ENCODE peak calls at places on chromosome 15, in nine cellular contexts. W is H54, A is A549, L is right lobe of liver, V is K562, G is heart left ventricle, B is erythroblast, E is thyroid gland, J is esophagus squamous epithelium. M is an unnamed sample.

GRCh38 chr15:77012868-77013267 is 17.9 kb downstream of the PSTPIP1 start:
- DNase-seq in L (no peak), A (no peak), G (no peak), B (no peak), W (no peak), E (no peak), V (no peak), J (no peak), M (no peak)

GRCh38 chr15:62850318-62850717 is 192.2 kb upstream of the TPM1 start:
- DNase-seq in E (peak), W (no peak), G (no peak), V (no peak), B (no peak), J (no peak), L (peak), A (no peak), M (no peak)

GRCh38 chr15:51866751-51867150 is 37.3 kb downstream of the TMOD3 start:
- DNase-seq in L (no peak), B (no peak), A (peak), W (no peak), V (no peak), E (no peak), G (no peak), J (no peak), M (no peak)

GRCh38 chr15:85339976-85340665 is 40.3 kb upstream of the AKAP13 start:
- DNase-seq in G (no peak), B (no peak), E (no peak), W (no peak), J (no peak), L (no peak), V (no peak), A (no peak), M (no peak)

GRCh38 chr15:62603757-62604156 is 438.7 kb upstream of the C2CD4B start:
- DNase-seq in B (no peak), E (no peak), W (no peak), V (no peak), L (no peak), A (peak), J (no peak), G (no peak), M (no peak)

GRCh38 chr15:96889734-96890480 is 559.4 kb downstream of the NR2F2 start:
- DNase-seq in V (no peak), B (no peak), J (no peak), G (no peak), L (no peak), E (no peak), W (no peak), A (no peak), M (no peak)

GRCh38 chr15:61501815-61502214 is 272.7 kb upstream of the RORA start:
- DNase-seq in J (no peak), V (no peak), G (no peak), E (no peak), B (no peak), L (no peak), W (no peak), A (no peak), M (peak)

GRCh38 chr15:67063689-67064606 is 1.5 kb upstream of the SMAD3 start:
- DNase-seq in E (peak), B (peak), V (peak), A (peak), W (no peak), G (peak), J (no peak), L (peak), M (no peak)

GRCh38 chr15:57792729-57793449 is 86.4 kb downstream of the POLR2M start:
- DNase-seq in J (no peak), E (no peak), W (no peak), L (no peak), V (no peak), B (no peak), A (no peak), G (no peak), M (no peak)

GRCh38 chr15:78034495-78035191 is 42.9 kb downstream of the TBC1D2B start:
- DNase-seq in V (peak), L (peak), A (no peak), E (peak), W (no peak), J (no peak), B (peak), G (no peak), M (no peak)

GRCh38 chr15:62942411-62942810 is 100.1 kb upstream of the TPM1 start:
- DNase-seq in V (no peak), E (no peak), W (no peak), G (no peak), B (no peak), L (no peak), A (no peak), J (no peak), M (no peak)

GRCh38 chr15:85329561-85330421 is 50.6 kb upstream of the AKAP13 start:
- DNase-seq in E (peak), A (peak), W (no peak), V (no peak), G (no peak), L (no peak), B (no peak), J (no peak), M (peak)

GRCh38 chr15:51398676-51399075 is 57.2 kb downstream of the GLDN start:
- DNase-seq in V (no peak), E (no peak), B (no peak), W (no peak), A (no peak), J (no peak), L (no peak), G (no peak), M (no peak)

GRCh38 chr15:78904599-78905358 is 32.1 kb downstream of the MORF4L1 start:
- DNase-seq in A (no peak), L (no peak), B (no peak), J (no peak), V (no peak), E (no peak), W (no peak), G (no peak), M (no peak)

GRCh38 chr15:85030301-85031049 is 48.8 kb downstream of the PDE8A start:
- DNase-seq in J (no peak), G (no peak), E (no peak), A (no peak), L (no peak), V (no peak), B (no peak), W (peak), M (no peak)

GRCh38 chr15:57411945-57412768 is 35.9 kb downstream of the CGNL1 start:
- DNase-seq in E (no peak), A (peak), G (peak), B (no peak), J (no peak), W (no peak), L (no peak), V (no peak), M (no peak)

GRCh38 chr15:30974112-30974511 is 17.3 kb downstream of the MTMR10 start:
- DNase-seq in A (no peak), V (no peak), J (no peak), E (no peak), B (no peak), L (no peak), G (no peak), W (no peak), M (no peak)

GRCh38 chr15:22979069-22979698 is 984 bp downstream of the CYFIP1 start:
- DNase-seq in V (peak), G (peak), J (no peak), B (peak), E (peak), L (peak), A (peak), W (peak), M (no peak)

GRCh38 chr15:62190257-62190656 is 25.2 kb upstream of the C2CD4B start:
- DNase-seq in B (no peak), W (no peak), V (no peak), J (no peak), L (no peak), G (no peak), E (no peak), A (no peak), M (no peak)

GRCh38 chr15:38714309-38715072 is 149.9 kb upstream of the RASGRP1 start:
- DNase-seq in V (no peak), W (peak), A (no peak), J (no peak), G (no peak), B (no peak), L (no peak), E (no peak), M (no peak)

GRCh38 chr15:92184142-92184541 is 209.5 kb upstream of the ST8SIA2 start:
- DNase-seq in G (no peak), J (no peak), A (no peak), V (no peak), W (no peak), B (no peak), L (no peak), E (no peak), M (no peak)

GRCh38 chr15:38941399-38941953 is 376.9 kb upstream of the RASGRP1 start:
- DNase-seq in E (no peak), A (no peak), V (no peak), W (no peak), G (no peak), B (no peak), J (no peak), L (no peak), M (no peak)

GRCh38 chr15:52670087-52670486 is 9.1 kb downstream of the ATOSA start:
- DNase-seq in W (no peak), G (no peak), V (no peak), L (no peak), E (no peak), J (no peak), A (no peak), B (no peak), M (no peak)

GRCh38 chr15:23372284-23372683 is 17.7 kb downstream of the GOLGA8S start:
- DNase-seq in G (no peak), A (no peak), V (peak), W (peak), E (no peak), L (no peak), J (no peak), B (no peak), M (no peak)

GRCh38 chr15:73560501-73561117 is 72.6 kb downstream of the NPTN start:
- DNase-seq in B (peak), G (no peak), A (peak), L (no peak), E (no peak), V (peak), W (no peak), J (no peak), M (no peak)

GRCh38 chr15:71651750-71652186 is 158.6 kb upstream of the NR2E3 start:
- DNase-seq in G (no peak), E (peak), A (peak), B (peak), W (peak), L (peak), V (peak), J (no peak), M (peak)

GRCh38 chr15:56365075-56365711 is at the start of gene TEX9:
- DNase-seq in W (peak), L (peak), E (peak), A (peak), G (peak), J (peak), B (peak), V (peak), M (no peak)
- TF ChIP-seq POLR2A in W (peak), L (peak), E (no peak), A (peak), G (no peak), J (no peak), B (peak), V (peak), M (no peak)

DNA sequence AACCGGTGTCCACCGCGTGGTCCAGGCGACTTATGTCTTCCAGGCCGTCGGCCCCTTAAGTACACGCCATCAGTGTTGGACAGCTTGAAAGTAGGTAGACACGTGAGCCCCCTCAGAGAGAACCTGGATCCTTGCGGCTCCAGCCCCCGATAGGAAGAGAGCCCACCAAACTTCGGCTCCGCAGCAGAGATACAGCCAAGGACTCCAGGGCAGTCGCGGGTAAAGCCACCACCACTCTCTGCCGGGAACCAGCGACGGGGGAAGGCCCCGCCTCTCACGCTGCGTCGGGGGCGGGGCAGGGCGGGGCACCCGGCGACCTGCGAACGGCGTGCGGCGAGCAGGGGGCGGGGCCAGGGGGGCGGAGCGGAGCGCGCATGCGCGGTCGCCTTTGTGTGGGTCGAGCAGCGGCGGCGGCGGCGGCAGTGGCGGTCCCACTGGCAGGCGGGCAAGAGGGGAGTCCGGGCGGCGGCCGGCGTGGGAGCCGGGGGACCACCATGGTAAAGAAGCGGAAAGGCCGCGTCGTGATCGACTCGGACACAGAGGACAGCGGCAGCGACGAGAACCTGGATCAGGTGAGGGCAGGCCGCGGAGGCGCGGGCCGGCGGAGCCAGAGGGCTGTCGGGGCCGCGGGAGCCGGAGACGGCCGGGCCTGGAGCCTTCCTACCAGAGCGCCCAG is at the start of gene RTF1:
- DNase-seq in W (peak), J (peak), E (peak), A (peak), V (peak), B (peak), L (peak), G (peak), M (peak)
- TF ChIP-seq POLR2A in W (peak), J (no peak), E (peak), A (peak), V (peak), B (peak), L (peak), G (no peak), M (peak)

GRCh38 chr15:40871749-40872617 is 2.1 kb downstream of the RHOV start:
- DNase-seq in E (peak), A (no peak), B (no peak), L (no peak), W (no peak), G (no peak), V (no peak), J (no peak), M (no peak)

GRCh38 chr15:40872791-40873526 is 1.1 kb downstream of the RHOV start:
- DNase-seq in J (no peak), A (no peak), B (no peak), E (peak), V (no peak), W (no peak), G (no peak), L (no peak), M (no peak)

GRCh38 chr15:40870716-40871115 is 3.3 kb downstream of the RHOV start:
- DNase-seq in W (no peak), L (no peak), G (no peak), E (no peak), B (no peak), V (no peak), J (no peak), A (no peak), M (no peak)

GRCh38 chr15:40875996-40876740 is 2.1 kb upstream of the RHOV start:
- DNase-seq in A (no peak), L (no peak), G (no peak), E (no peak), W (no peak), J (no peak), B (no peak), V (no peak), M (no peak)

GRCh38 chr15:40873625-40874561 is at the start of gene RHOV:
- DNase-seq in B (peak), L (peak), G (peak), A (peak), W (peak), E (peak), J (no peak), V (peak), M (no peak)
- TF ChIP-seq POLR2A in B (no peak), L (no peak), G (no peak), A (peak), W (peak), E (no peak), J (peak), V (no peak), M (no peak)

GRCh38 chr15:48596415-48596814 is 49.1 kb downstream of the FBN1 start:
- DNase-seq in J (no peak), G (no peak), E (no peak), B (no peak), L (no peak), V (no peak), W (no peak), A (no peak), M (no peak)

GRCh38 chr15:48592221-48592731 is 53.2 kb downstream of the FBN1 start:
- DNase-seq in G (no peak), V (peak), A (peak), E (no peak), B (peak), W (no peak), L (no peak), J (no peak), M (no peak)

GRCh38 chr15:48596841-48597240 is 48.7 kb downstream of the FBN1 start:
- DNase-seq in W (no peak), J (no peak), A (no peak), E (peak), G (no peak), B (no peak), L (no peak), V (no peak), M (no peak)

GRCh38 chr15:48592929-48593328 is 52.6 kb downstream of the FBN1 start:
- DNase-seq in W (no peak), E (no peak), G (no peak), V (no peak), B (no peak), J (no peak), L (no peak), A (no peak), M (no peak)

DNA sequence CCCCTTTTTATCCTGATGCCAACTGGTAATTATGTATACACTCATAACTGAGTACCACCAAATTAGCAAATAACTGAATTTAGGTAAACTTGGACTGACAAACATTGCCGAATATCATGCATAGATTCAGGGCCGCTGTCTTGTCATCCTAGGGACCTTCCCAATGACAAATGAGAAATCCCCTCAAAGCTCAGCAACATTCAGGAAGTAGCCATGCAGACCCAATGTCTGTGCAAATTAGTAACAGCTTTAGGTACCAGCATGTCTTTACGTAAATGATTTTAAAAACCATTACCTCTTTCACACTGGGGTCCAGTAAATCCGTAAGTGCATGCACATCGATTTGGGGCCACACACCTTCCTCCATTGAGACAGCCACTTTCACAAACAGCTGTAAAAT is 49.5 kb downstream of the FBN1 start:
- DNase-seq in W (no peak), E (no peak), L (no peak), G (no peak), J (no peak), B (no peak), V (no peak), A (no peak), M (no peak)
- TF ChIP-seq POLR2A in W (no peak), E (no peak), L (no peak), G (no peak), J (no peak), B (no peak), V (no peak), A (no peak), M (no peak)

GRCh38 chr15:49331951-49332350 is 91.1 kb upstream of the FGF7 start:
- DNase-seq in A (no peak), V (no peak), J (no peak), W (no peak), G (no peak), B (no peak), E (no peak), L (no peak), M (no peak)
- TF ChIP-seq POLR2A in A (no peak), V (peak), J (no peak), W (no peak), G (no peak), B (no peak), E (no peak), L (no peak), M (no peak)

GRCh38 chr15:64917211-64917610 is 5.5 kb downstream of the ANKDD1A start:
- DNase-seq in L (no peak), J (no peak), A (no peak), G (no peak), E (no peak), B (no peak), V (no peak), W (no peak), M (no peak)
- TF ChIP-seq POLR2A in L (no peak), J (no peak), A (no peak), G (no peak), E (no peak), B (no peak), V (no peak), W (no peak), M (no peak)

GRCh38 chr15:43105778-43106485 is at the start of gene UBR1:
- DNase-seq in J (peak), A (peak), G (peak), V (peak), E (peak), B (peak), W (peak), L (peak), M (peak)
- TF ChIP-seq POLR2A in J (peak), A (peak), G (no peak), V (peak), E (no peak), B (peak), W (peak), L (peak), M (peak)

DNA sequence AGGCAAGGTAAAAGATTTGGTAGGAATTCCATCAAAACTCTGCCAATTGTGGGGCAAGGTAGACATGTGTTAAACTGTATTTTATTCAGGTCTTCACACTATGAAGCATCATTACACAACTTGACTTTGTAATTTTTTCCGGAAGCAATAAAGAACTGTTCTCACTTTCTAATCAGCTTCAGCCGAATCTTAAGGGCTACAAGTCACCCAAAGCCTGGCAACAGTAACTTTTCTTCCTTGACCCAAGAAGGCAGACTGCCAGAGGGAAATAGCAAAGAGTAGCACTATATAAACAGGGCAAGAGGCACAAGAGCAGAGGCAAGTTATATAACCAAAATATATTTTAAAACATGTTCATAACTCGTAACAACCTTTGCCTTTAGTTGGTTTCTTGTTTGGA is 1.5 kb downstream of the SLTM start:
- DNase-seq in W (no peak), L (no peak), G (no peak), B (peak), V (peak), J (no peak), E (peak), A (peak), M (no peak)
- TF ChIP-seq POLR2A in W (no peak), L (no peak), G (no peak), B (peak), V (no peak), J (no peak), E (no peak), A (no peak), M (no peak)

DNA sequence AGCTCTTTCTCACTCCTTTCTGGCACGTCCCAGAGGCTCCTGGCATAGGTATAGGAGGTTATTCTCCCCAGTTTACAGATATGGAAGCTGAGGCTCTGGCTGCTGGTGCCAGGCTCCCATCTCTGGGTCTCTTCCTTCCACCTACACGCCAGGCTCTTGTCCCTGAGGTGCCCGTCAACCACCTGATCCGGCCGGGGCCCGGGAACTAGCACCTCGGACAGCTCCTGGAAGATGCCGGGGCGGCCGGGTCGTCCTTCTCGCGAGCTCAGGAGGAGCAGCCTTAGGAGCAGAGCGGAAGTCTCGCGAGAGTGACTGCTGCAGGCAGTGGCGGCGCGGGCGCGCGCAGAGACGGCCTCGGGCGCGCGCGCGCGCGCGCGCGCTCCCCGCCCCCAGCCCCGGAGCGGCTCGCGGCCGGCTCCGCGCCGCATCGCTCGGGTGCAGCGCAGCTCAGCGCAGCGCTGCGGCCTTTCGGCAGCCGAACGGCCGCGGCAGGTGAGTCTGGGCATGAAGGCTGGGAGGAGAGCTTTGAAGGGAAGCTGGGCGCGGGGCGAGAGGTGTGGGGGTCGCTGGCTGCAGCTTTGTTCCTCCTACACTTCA is at the start of gene SCAMP5:
- DNase-seq in B (peak), G (peak), E (peak), V (peak), A (peak), W (peak), J (peak), L (peak), M (peak)
- TF ChIP-seq POLR2A in B (no peak), G (no peak), E (no peak), V (no peak), A (peak), W (peak), J (no peak), L (peak), M (no peak)